ENCODE peak calls at places on chromosomes 3 and 15, in ten cellular contexts. Q, D, I, X, G, A, L, W, R and S are unnamed samples.
A peak's percentile ranks its signal among the peaks of the same experiment; 100 is the strongest.

GRCh38 chr3:190785047-190785446 is 77.4 kb downstream of the GMNC start:
- DNase-seq in D (no peak), R (no peak), W (no peak), X (no peak), Q (no peak), A (no peak), I (no peak), G (no peak), L (no peak), S (no peak)

GRCh38 chr3:172156309-172156998 is 117.1 kb downstream of the FNDC3B start:
- DNase-seq in D (no peak), X (no peak), Q (no peak), L (no peak), A (no peak), G (no peak), I (no peak), R (no peak), W (no peak), S (no peak)

GRCh38 chr15:23857028-23857641 is 170.0 kb upstream of the NDN start:
- DNase-seq in W (no peak), X (no peak), G (peak; percentile 58), D (no peak), L (no peak), R (peak; percentile 5), Q (no peak), I (peak; percentile 34), A (no peak), S (no peak)

GRCh38 chr3:127718916-127719290 is 46.2 kb downstream of the ABTB1 start:
- DNase-seq in D (no peak), G (no peak), X (no peak), A (no peak), Q (no peak), R (no peak), L (no peak), I (no peak), W (no peak), S (no peak)

GRCh38 chr3:131561511-131561910 is 58.7 kb upstream of the MRPL3 start:
- DNase-seq in G (no peak), R (no peak), Q (no peak), I (no peak), X (no peak), L (no peak), W (no peak), D (no peak), A (no peak), S (no peak)

GRCh38 chr3:149752051-149752787 is at the start of gene COMMD2:
- DNase-seq in A (peak; percentile 68), L (peak; percentile 64), W (peak; percentile 86), I (peak; percentile 80), X (peak; percentile 81), Q (peak; percentile 41), R (peak; percentile 58), G (peak; percentile 88), D (peak; percentile 91), S (peak; percentile 60)

GRCh38 chr15:65626856-65627255 is 5.1 kb downstream of the SLC24A1 start:
- DNase-seq in Q (no peak), G (no peak), L (no peak), D (no peak), I (no peak), W (no peak), R (no peak), A (no peak), X (no peak), S (no peak)

GRCh38 chr3:57892423-57892822 is 115.8 kb upstream of the FLNB start:
- DNase-seq in L (no peak), A (no peak), D (no peak), X (no peak), Q (no peak), G (no peak), I (no peak), W (no peak), R (no peak), S (no peak)